ENCODE peak calls at places on chromosomes 11 and 22, in four cellular contexts. One of them, this sample, is unnamed.
A peak's percentile ranks its signal among the peaks of the same experiment; 100 is the strongest.

GRCh38 chr11:46661836-46662235 is 38.6 kb downstream of the ARHGAP1 start:
- DNase-seq in uterus: no peak
- DNase-seq in Peyer's patch: no peak
- DNase-seq in A549: no peak
- DNase-seq in this sample: no peak

GRCh38 chr11:94597896-94598295 is 30.7 kb downstream of the PIWIL4 start:
- DNase-seq in uterus: no peak
- DNase-seq in Peyer's patch: no peak
- DNase-seq in A549: no peak
- DNase-seq in this sample: no peak

GRCh38 chr11:111336582-111337256 is 38.4 kb downstream of the POU2AF3 start:
- DNase-seq in uterus: no peak
- DNase-seq in Peyer's patch: no peak
- DNase-seq in A549: no peak
- DNase-seq in this sample: no peak

GRCh38 chr11:114026355-114026754 is 33.2 kb upstream of the ZBTB16 start:
- DNase-seq in uterus: no peak
- DNase-seq in Peyer's patch: no peak
- DNase-seq in A549: no peak
- DNase-seq in this sample: no peak

GRCh38 chr11:86062719-86063118 is 6.2 kb downstream of the PICALM start:
- DNase-seq in uterus: no peak
- DNase-seq in Peyer's patch: no peak
- DNase-seq in A549: no peak
- DNase-seq in this sample: no peak

GRCh38 chr11:76149713-76150112 is 56.6 kb downstream of the WNT11 start:
- DNase-seq in uterus: no peak
- DNase-seq in Peyer's patch: peak; percentile 35
- DNase-seq in A549: no peak
- DNase-seq in this sample: no peak

GRCh38 chr11:74142624-74143023 is 28.2 kb downstream of the C2CD3 start:
- DNase-seq in uterus: no peak
- DNase-seq in Peyer's patch: no peak
- DNase-seq in A549: no peak
- DNase-seq in this sample: no peak

GRCh38 chr22:19495562-19496323 is 16.0 kb downstream of the CDC45 start:
- DNase-seq in uterus: no peak
- DNase-seq in Peyer's patch: no peak
- DNase-seq in A549: no peak
- DNase-seq in this sample: no peak

GRCh38 chr22:20464912-20465758 is 27.5 kb upstream of the SCARF2 start:
- DNase-seq in uterus: no peak
- DNase-seq in Peyer's patch: no peak
- DNase-seq in A549: no peak
- DNase-seq in this sample: no peak

GRCh38 chr22:28819253-28820096 is 19.1 kb upstream of the XBP1 start:
- DNase-seq in uterus: no peak
- DNase-seq in Peyer's patch: no peak
- DNase-seq in A549: no peak
- DNase-seq in this sample: no peak

GRCh38 chr11:57426754-57427691 is at the start of gene SLC43A3:
- DNase-seq in uterus: peak; percentile 84
- DNase-seq in Peyer's patch: peak; percentile 65
- DNase-seq in A549: no peak
- DNase-seq in this sample: peak; percentile 96

GRCh38 chr22:48954781-48955311 is 872.8 kb downstream of the BRD1 start:
- DNase-seq in uterus: no peak
- DNase-seq in Peyer's patch: no peak
- DNase-seq in A549: no peak
- DNase-seq in this sample: peak; percentile 13

GRCh38 chr11:7353100-7353499 is 101.4 kb downstream of the SYT9 start:
- DNase-seq in uterus: no peak
- DNase-seq in Peyer's patch: no peak
- DNase-seq in A549: peak; percentile 29
- DNase-seq in this sample: no peak

GRCh38 chr11:92424281-92424680 is 199.7 kb downstream of the FAT3 start:
- DNase-seq in uterus: no peak
- DNase-seq in Peyer's patch: no peak
- DNase-seq in A549: no peak
- DNase-seq in this sample: no peak

GRCh38 chr11:2870460-2870859 is 15.1 kb downstream of the CDKN1C start:
- DNase-seq in uterus: no peak
- DNase-seq in Peyer's patch: no peak
- DNase-seq in A549: no peak
- DNase-seq in this sample: no peak

GRCh38 chr22:43796567-43796966 is 15.5 kb downstream of the EFCAB6 start:
- DNase-seq in uterus: no peak
- DNase-seq in Peyer's patch: no peak
- DNase-seq in A549: no peak
- DNase-seq in this sample: no peak

GRCh38 chr22:28375761-28376534 is 303.7 kb downstream of the TTC28 start:
- DNase-seq in uterus: no peak
- DNase-seq in Peyer's patch: no peak
- DNase-seq in A549: no peak
- DNase-seq in this sample: no peak

GRCh38 chr11:27726981-27727380 is 26.7 kb upstream of the BDNF start:
- DNase-seq in uterus: no peak
- DNase-seq in Peyer's patch: no peak
- DNase-seq in A549: no peak
- DNase-seq in this sample: no peak

GRCh38 chr22:50141891-50142363 is 28.6 kb upstream of the PANX2 start:
- DNase-seq in uterus: no peak
- DNase-seq in Peyer's patch: no peak
- DNase-seq in A549: no peak
- DNase-seq in this sample: no peak

GRCh38 chr22:20465759-20466077 is 28.1 kb upstream of the SCARF2 start:
- DNase-seq in uterus: no peak
- DNase-seq in Peyer's patch: no peak
- DNase-seq in A549: no peak
- DNase-seq in this sample: no peak

GRCh38 chr11:69008774-69009440 is 4.1 kb downstream of the MRGPRF start:
- DNase-seq in uterus: peak; percentile 90
- DNase-seq in Peyer's patch: peak; percentile 70
- DNase-seq in A549: peak; percentile 96
- DNase-seq in this sample: peak; percentile 96

DNA sequence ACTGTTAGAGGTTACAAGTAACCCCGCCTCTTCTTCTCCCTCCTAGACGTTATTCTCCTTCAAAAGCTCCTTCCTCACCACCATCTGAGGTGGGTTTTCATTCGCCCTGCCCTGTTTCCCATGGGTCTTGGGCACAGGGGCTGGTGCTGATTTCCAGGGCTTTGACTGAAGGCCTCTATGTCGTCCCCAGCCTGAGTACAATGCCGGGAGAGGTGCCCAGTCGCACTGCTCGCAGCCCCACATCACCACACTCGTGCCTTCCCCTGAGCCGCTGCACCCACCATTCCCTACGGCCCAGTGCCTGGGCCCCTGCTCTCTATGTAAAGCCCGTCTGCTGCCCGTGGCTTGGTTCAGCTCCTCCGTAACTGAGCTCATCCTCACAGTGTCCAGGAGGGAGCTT is 169.8 kb downstream of the DSCAML1 start:
- DNase-seq in uterus: no peak
- DNase-seq in Peyer's patch: no peak
- DNase-seq in A549: no peak
- DNase-seq in this sample: no peak
- TF ChIP-seq CTCF in uterus: no peak
- TF ChIP-seq CTCF in Peyer's patch: no peak
- TF ChIP-seq CTCF in A549: no peak
- TF ChIP-seq CTCF in this sample: no peak

DNA sequence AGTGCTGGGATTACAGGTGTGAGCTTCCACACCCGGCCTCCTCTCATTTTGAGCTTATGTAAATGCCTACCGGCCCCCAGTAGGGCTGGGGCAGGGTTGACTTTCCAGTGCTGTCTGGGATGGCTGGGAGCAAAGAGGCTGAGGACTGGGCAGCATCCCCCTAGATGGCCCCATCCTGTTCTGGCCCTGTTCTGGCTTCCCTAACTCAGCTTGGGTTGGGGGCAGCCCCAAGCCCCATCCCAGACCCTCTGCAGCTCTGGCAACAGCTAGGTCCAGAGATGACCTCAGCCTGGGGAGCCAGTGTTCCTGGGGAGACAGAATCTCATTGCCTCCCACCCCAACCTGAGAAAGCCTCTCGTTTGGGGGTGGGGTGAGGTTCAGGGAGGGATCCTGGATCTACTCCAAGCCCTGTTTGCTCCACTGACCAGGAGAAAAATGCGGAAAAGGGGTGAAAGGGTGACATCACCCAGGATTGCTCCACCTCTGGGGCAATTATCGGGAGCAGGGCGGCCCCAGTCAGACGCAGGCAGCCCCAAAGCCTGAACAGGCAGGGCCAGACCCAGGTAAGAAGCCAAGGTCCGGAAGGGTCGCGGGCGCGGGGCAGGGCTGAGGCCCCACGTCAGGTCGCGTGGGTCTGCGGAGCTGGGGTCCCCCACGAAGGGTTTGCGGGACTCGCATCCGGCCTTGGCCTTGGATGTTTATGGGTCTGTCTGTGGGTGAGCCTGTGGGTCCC is at the start of gene PNPLA2:
- DNase-seq in uterus: peak; percentile 61
- DNase-seq in Peyer's patch: peak; percentile 79
- DNase-seq in A549: no peak
- DNase-seq in this sample: no peak
- TF ChIP-seq POLR2A in uterus: no peak
- TF ChIP-seq POLR2A in Peyer's patch: peak; percentile 85
- TF ChIP-seq POLR2A in A549: no peak
- TF ChIP-seq POLR2A in this sample: no peak

DNA sequence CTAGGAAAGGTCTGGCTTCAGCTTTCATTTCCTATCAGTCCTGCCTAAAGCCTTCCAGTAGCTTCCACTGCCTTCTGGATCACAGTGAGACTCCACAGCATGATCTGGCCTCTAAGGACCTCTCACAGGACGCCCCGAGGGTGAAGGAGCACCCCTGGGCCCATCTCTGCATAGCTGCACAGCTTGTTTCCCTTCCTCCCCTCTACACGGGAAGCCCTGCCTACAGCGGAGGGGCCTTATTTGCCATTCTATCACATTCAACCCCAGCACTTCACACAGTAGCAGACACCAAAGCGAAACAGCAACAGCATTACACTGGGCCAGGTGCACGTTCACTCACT is 162.3 kb upstream of the GRK3 start:
- DNase-seq in uterus: no peak
- DNase-seq in Peyer's patch: no peak
- DNase-seq in A549: no peak
- DNase-seq in this sample: no peak
- H3K4me3 ChIP-seq in uterus: no peak overlapping the region
- H3K4me3 ChIP-seq in Peyer's patch: no peak overlapping the region
- H3K4me3 ChIP-seq in A549: no peak overlapping the region
- H3K4me3 ChIP-seq in this sample: no peak overlapping the region

GRCh38 chr11:124897681-124898680 is at the start of gene ROBO4:
- DNase-seq in uterus: peak; percentile 26
- DNase-seq in Peyer's patch: no peak
- DNase-seq in A549: no peak
- DNase-seq in this sample: no peak
- TF ChIP-seq CTCF in uterus: no peak
- TF ChIP-seq CTCF in Peyer's patch: no peak
- TF ChIP-seq CTCF in A549: no peak
- TF ChIP-seq CTCF in this sample: no peak

GRCh38 chr11:19992162-19992561 is 168.1 kb downstream of the DBX1 start:
- DNase-seq in uterus: no peak
- DNase-seq in Peyer's patch: no peak
- DNase-seq in A549: no peak
- DNase-seq in this sample: no peak

GRCh38 chr11:19985106-19985505 is 175.2 kb downstream of the DBX1 start:
- DNase-seq in uterus: no peak
- DNase-seq in Peyer's patch: no peak
- DNase-seq in A549: no peak
- DNase-seq in this sample: no peak

GRCh38 chr11:19987243-19987870 is 172.9 kb downstream of the DBX1 start:
- DNase-seq in uterus: no peak
- DNase-seq in Peyer's patch: no peak
- DNase-seq in A549: no peak
- DNase-seq in this sample: no peak

GRCh38 chr11:19989191-19989590 is 171.1 kb downstream of the DBX1 start:
- DNase-seq in uterus: no peak
- DNase-seq in Peyer's patch: no peak
- DNase-seq in A549: no peak
- DNase-seq in this sample: no peak

GRCh38 chr11:19988598-19988997 is 171.7 kb downstream of the DBX1 start:
- DNase-seq in uterus: peak; percentile 65
- DNase-seq in Peyer's patch: no peak
- DNase-seq in A549: no peak
- DNase-seq in this sample: no peak
- TF ChIP-seq POLR2A in uterus: no peak
- TF ChIP-seq POLR2A in Peyer's patch: no peak
- TF ChIP-seq POLR2A in A549: no peak
- TF ChIP-seq POLR2A in this sample: no peak

GRCh38 chr11:72592698-72593097 is 81.5 kb downstream of the PDE2A start:
- DNase-seq in uterus: no peak
- DNase-seq in Peyer's patch: no peak
- DNase-seq in A549: no peak
- DNase-seq in this sample: no peak

GRCh38 chr11:72591023-72591422 is 83.2 kb downstream of the PDE2A start:
- DNase-seq in uterus: no peak
- DNase-seq in Peyer's patch: no peak
- DNase-seq in A549: no peak
- DNase-seq in this sample: no peak

GRCh38 chr11:72591785-72592490 is 82.3 kb downstream of the PDE2A start:
- DNase-seq in uterus: no peak
- DNase-seq in Peyer's patch: no peak
- DNase-seq in A549: no peak
- DNase-seq in this sample: no peak

GRCh38 chr11:72595292-72595684 is 78.9 kb downstream of the PDE2A start:
- DNase-seq in uterus: no peak
- DNase-seq in Peyer's patch: no peak
- DNase-seq in A549: no peak
- DNase-seq in this sample: no peak

DNA sequence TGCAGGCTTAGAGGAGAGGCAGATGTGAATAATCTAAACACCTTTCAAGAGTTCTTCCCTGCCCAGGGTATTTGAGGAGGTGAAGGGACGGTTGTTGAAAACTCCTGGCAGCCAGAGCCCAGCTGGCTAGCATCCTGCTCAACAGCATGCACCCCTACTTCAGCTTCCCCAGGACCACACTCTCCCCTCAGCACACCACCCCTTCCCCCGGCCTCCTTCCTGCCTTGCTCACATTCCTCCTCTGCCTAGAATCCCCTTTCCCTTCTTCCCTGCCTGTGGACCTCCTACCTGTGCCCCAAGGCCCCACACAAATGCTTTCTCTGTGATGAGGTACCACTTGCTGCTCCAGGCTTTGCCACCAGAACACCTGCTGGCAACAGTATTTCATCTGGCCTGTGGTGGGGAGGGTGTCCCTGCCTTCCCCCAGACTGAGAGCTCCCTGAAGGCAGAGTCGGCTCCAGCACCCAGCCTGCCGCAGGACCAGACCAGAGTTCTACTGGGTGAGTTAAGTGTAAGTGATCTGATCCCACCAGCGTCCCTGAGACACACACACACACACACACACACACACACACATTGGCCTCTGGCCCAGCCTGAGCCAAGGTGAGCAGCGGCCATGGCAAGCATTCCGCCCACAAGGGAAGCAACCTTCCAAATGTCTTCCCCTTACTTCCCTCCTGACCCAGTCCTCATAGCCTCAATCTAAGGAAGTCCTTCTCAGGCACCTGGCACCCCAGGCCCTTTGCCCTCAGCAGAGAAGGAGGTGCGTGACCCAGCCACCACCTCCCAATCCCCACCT is 79.5 kb downstream of the PDE2A start:
- DNase-seq in uterus: no peak
- DNase-seq in Peyer's patch: no peak
- DNase-seq in A549: no peak
- DNase-seq in this sample: no peak
- H3K4me3 ChIP-seq in uterus: no peak overlapping the region
- H3K4me3 ChIP-seq in Peyer's patch: no peak overlapping the region
- H3K4me3 ChIP-seq in A549: no peak overlapping the region
- H3K4me3 ChIP-seq in this sample: no peak overlapping the region

This sample was measured in lower leg skin.